ENCODE peak calls at places on chromosomes 12 and 14, in four cellular contexts. X is K562, O is HepG2, C is GM12878. Q is an unnamed sample.

GRCh38 chr12:48183091-48183875 is at the start of gene CCDC184:
- DNase-seq in X (peak), C (peak), O (no peak), Q (peak)

GRCh38 chr12:1551496-1551895 is 42.9 kb downstream of the FBXL14 start:
- DNase-seq in X (no peak), C (no peak), O (no peak), Q (no peak)

GRCh38 chr14:36028218-36028617 is 148.3 kb downstream of the PTCSC3 start:
- DNase-seq in O (no peak), X (no peak), C (no peak), Q (peak)

GRCh38 chr12:65826513-65827171 is 2.4 kb downstream of the HMGA2 start:
- DNase-seq in O (no peak), C (no peak), X (no peak), Q (peak)

GRCh38 chr14:74846968-74847549 is 28.9 kb downstream of the PROX2 start:
- DNase-seq in C (no peak), X (no peak), O (no peak), Q (no peak)

GRCh38 chr14:33589334-33589733 is 361.5 kb downstream of the EGLN3 start:
- DNase-seq in X (no peak), O (no peak), C (no peak), Q (no peak)

GRCh38 chr12:122327014-122327413 is 60.7 kb upstream of the VPS33A start:
- DNase-seq in X (no peak), C (no peak), O (no peak), Q (no peak)

GRCh38 chr14:100203962-100204834 is 34.7 kb upstream of the YY1 start:
- DNase-seq in C (no peak), X (no peak), O (peak), Q (no peak)

GRCh38 chr14:96888593-96888992 is 91.4 kb downstream of the VRK1 start:
- DNase-seq in C (no peak), O (no peak), X (no peak), Q (no peak)

GRCh38 chr14:100858838-100859220 is 32.9 kb downstream of the MEG3 start:
- DNase-seq in C (no peak), O (no peak), X (no peak), Q (no peak)

GRCh38 chr12:100862600-100863149 is 68.1 kb downstream of the ANO4 start:
- DNase-seq in O (no peak), X (no peak), C (no peak), Q (no peak)

GRCh38 chr14:87131879-87132278 is 861.1 kb downstream of the GALC start:
- DNase-seq in X (no peak), C (no peak), O (no peak), Q (peak)

GRCh38 chr12:94145231-94145979 is 3.0 kb upstream of the PLXNC1 start:
- DNase-seq in C (no peak), X (peak), O (no peak), Q (no peak)

GRCh38 chr12:65741662-65742480 is 82.4 kb upstream of the HMGA2 start:
- DNase-seq in X (peak), C (no peak), O (peak), Q (peak)

GRCh38 chr12:120713861-120714482 is 3.7 kb downstream of the UNC119B start:
- DNase-seq in O (peak), C (peak), X (peak), Q (peak)

GRCh38 chr12:103773109-103773905 is 67.7 kb downstream of the NT5DC3 start:
- DNase-seq in O (no peak), C (no peak), X (no peak), Q (no peak)

GRCh38 chr12:124906606-124907261 is 7.7 kb downstream of the UBC start:
- DNase-seq in X (peak), O (peak), C (peak), Q (peak)

GRCh38 chr14:80959448-80960006 is 4.1 kb downstream of the TSHR start:
- DNase-seq in X (no peak), C (peak), O (no peak), Q (no peak)

GRCh38 chr14:32564591-32564990 is 235.5 kb downstream of the AKAP6 start:
- DNase-seq in C (no peak), O (no peak), X (no peak), Q (no peak)

GRCh38 chr14:71693373-71693772 is 238.9 kb upstream of the RGS6 start:
- DNase-seq in O (no peak), X (no peak), C (no peak), Q (no peak)

GRCh38 chr14:105153331-105153731 is 15.2 kb downstream of the JAG2 start:
- DNase-seq in O (no peak), X (no peak), C (no peak), Q (no peak)

GRCh38 chr14:100680439-100681051 is 46.1 kb upstream of the DLK1 start:
- DNase-seq in O (no peak), X (peak), C (no peak), Q (no peak)

GRCh38 chr12:4346931-4347330 is 25.9 kb downstream of the TIGAR start:
- DNase-seq in C (no peak), X (no peak), O (no peak), Q (no peak)

GRCh38 chr12:109770861-109771670 is 57.4 kb downstream of the FAM222A start:
- DNase-seq in X (no peak), O (no peak), C (no peak), Q (no peak)

GRCh38 chr14:101028971-101029667 is 125.6 kb upstream of the RTL1 start:
- DNase-seq in X (no peak), C (no peak), O (no peak), Q (no peak)

GRCh38 chr14:102777711-102778615 is 714 bp downstream of the TRAF3 start:
- DNase-seq in C (no peak), O (no peak), X (peak), Q (peak)

GRCh38 chr12:34016361-34016760 is 5.9 kb upstream of the ALG10 start:
- DNase-seq in O (no peak), C (no peak), X (no peak), Q (peak)

GRCh38 chr12:124917841-124918621 is 3.6 kb upstream of the UBC start:
- DNase-seq in X (no peak), C (no peak), O (peak), Q (no peak)

GRCh38 chr12:85309180-85309579 is 29.2 kb downstream of the ALX1 start:
- DNase-seq in C (no peak), O (no peak), X (no peak), Q (no peak)

GRCh38 chr14:31987691-31988090 is 89.4 kb upstream of the ARHGAP5 start:
- DNase-seq in O (no peak), C (no peak), X (no peak), Q (no peak)

GRCh38 chr12:132427177-132427725 is 62.7 kb upstream of the FBRSL1 start:
- DNase-seq in C (no peak), O (no peak), X (no peak), Q (no peak)

GRCh38 chr12:95601626-95602025 is 50.4 kb upstream of the USP44 start:
- DNase-seq in C (no peak), X (no peak), O (no peak), Q (no peak)

GRCh38 chr12:97572220-97572619 is 109.6 kb downstream of the RMST start:
- DNase-seq in O (no peak), C (no peak), X (no peak), Q (no peak)

GRCh38 chr12:50862316-50862715 is 19.6 kb downstream of the TMPRSS12 start:
- DNase-seq in X (no peak), O (no peak), C (no peak), Q (no peak)

GRCh38 chr12:50924131-50924438 is 28.3 kb upstream of the HIGD1C start:
- DNase-seq in C (no peak), O (no peak), X (no peak), Q (no peak)

GRCh38 chr14:85061256-85061655 is 468.7 kb upstream of the FLRT2 start:
- DNase-seq in X (no peak), C (no peak), O (no peak), Q (no peak)

GRCh38 chr12:93060666-93061413 is 131.7 kb upstream of the EEA1 start:
- DNase-seq in O (peak), C (peak), X (peak), Q (peak)

GRCh38 chr12:114404451-114405198 is 1.3 kb downstream of the TBX5 start:
- DNase-seq in X (no peak), C (no peak), O (no peak), Q (peak)
- TF ChIP-seq EZH2 in X (no peak), C (no peak), O (no peak), Q (peak)

GRCh38 chr14:26598081-26598671 is 343 bp upstream of the NOVA1 start:
- DNase-seq in C (no peak), X (peak), O (peak), Q (peak)
- TF ChIP-seq POLR2AphosphoS5 in C (no peak), X (no peak), O (no peak), Q (peak)

DNA sequence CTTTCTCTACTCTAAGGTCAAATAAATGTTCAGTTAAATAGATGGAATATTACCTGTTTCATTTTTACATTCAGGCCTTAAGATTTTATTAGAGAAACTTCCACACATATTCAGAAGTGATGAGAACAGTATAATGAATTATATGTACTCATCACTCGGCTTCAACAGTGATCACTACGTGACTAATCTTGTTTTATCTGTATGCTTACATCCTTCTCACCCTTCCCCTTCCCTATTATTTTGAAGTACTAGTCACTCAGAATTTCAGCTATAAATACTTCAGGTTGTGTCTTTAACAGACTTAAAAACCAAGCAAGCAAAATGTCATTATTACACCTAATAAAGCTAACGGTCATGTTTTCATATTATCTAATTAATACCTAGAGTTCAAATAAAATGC is 34.9 kb downstream of the ETV6 start:
- DNase-seq in O (no peak), X (no peak), C (no peak), Q (no peak)
- TF ChIP-seq JUNB in O (no peak), X (no peak), C (no peak), Q (no peak)

GRCh38 chr12:46133751-46134150 is 135.1 kb downstream of the SLC38A1 start:
- DNase-seq in X (no peak), O (no peak), C (no peak), Q (no peak)

GRCh38 chr12:46134205-46134811 is 134.5 kb downstream of the SLC38A1 start:
- DNase-seq in X (no peak), O (no peak), C (no peak), Q (no peak)

GRCh38 chr12:46134852-46135251 is 134.0 kb downstream of the SLC38A1 start:
- DNase-seq in X (no peak), O (no peak), C (no peak), Q (no peak)

GRCh38 chr12:46136239-46136638 is 132.6 kb downstream of the SLC38A1 start:
- DNase-seq in C (no peak), O (no peak), X (no peak), Q (no peak)

DNA sequence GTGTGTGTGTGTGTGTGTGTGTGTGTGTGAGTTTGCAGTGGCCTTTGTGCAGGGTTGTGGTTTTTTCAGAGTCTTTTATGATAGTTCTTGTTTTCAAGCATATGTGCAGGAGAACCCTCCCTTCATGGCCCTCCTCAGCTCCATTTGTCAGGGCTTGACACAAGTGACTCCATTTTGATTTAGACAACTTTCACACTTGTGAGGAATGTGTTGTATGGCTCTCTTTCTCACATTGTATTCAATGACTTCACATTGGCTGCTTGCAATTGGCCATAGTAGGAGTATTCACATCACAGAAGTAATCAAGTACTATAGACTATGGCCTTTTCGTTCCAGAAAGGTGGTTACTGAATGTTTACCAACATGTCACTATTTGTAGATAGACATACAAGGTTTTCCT is 133.1 kb downstream of the SLC38A1 start:
- DNase-seq in C (no peak), O (no peak), X (no peak), Q (no peak)
- TF ChIP-seq EZH2 in C (no peak), O (no peak), X (no peak), Q (no peak)